ENCODE peak calls at places on chromosomes 6 and 20, in eight cellular contexts. I is head of caudate nucleus; X is ureter; D is HS-27A; E is tibial nerve; L is ELF-1; G is activated CD8-positive, alpha-beta T cell treated with anti-CD3 and anti-CD28 coated beads, Interleukin-2, amount 10 ng/mL, durations not matched to agents 7 days and 5 days; A is OCI-LY7. F is an unnamed sample.

GRCh38 chr20:32227316-32227715 is 19.6 kb downstream of the POFUT1 start:
- DNase-seq in E (no peak), L (no peak), X (no peak), D (no peak), G (no peak), I (no peak), A (no peak), F (no peak)

GRCh38 chr20:4550740-4551139 is 171.0 kb upstream of the PRND start:
- DNase-seq in G (no peak), L (no peak), X (no peak), D (peak; percentile 46), I (no peak), E (no peak), A (no peak), F (no peak)

GRCh38 chr20:5448449-5449118 is 131.8 kb upstream of the PROKR2 start:
- DNase-seq in G (peak; percentile 68), D (no peak), L (peak; percentile 73), A (peak; percentile 57), I (peak; percentile 60), E (peak; percentile 21), X (peak; percentile 56), F (peak; percentile 81)

GRCh38 chr6:28747631-28748157 is 176.1 kb downstream of the TRIM27 start:
- DNase-seq in A (no peak), X (no peak), L (peak; percentile 92), G (no peak), I (no peak), D (peak; percentile 52), E (no peak), F (peak; percentile 55)

GRCh38 chr6:130955755-130956154 is 107.3 kb downstream of the EPB41L2 start:
- DNase-seq in E (no peak), A (no peak), I (no peak), X (no peak), G (no peak), D (no peak), L (no peak), F (no peak)

GRCh38 chr6:151389640-151390275 is 1.6 kb downstream of the ZBTB2 start:
- DNase-seq in D (peak; percentile 56), G (no peak), E (peak; percentile 68), X (peak; percentile 80), L (peak; percentile 88), A (peak; percentile 65), I (peak; percentile 62), F (peak; percentile 76)

GRCh38 chr20:8901237-8902025 is 167.5 kb upstream of the PLCB4 start:
- DNase-seq in E (no peak), D (no peak), G (no peak), A (no peak), L (no peak), X (peak; percentile 46), I (no peak), F (no peak)

GRCh38 chr20:47665221-47665991 is 119.9 kb downstream of the SULF2 start:
- DNase-seq in I (no peak), G (no peak), X (peak; percentile 84), A (no peak), D (no peak), E (no peak), L (peak; percentile 84), F (no peak)

GRCh38 chr20:18133962-18134361 is 3.7 kb upstream of the KAT14 start:
- DNase-seq in X (no peak), L (no peak), I (no peak), G (no peak), E (no peak), D (no peak), A (no peak), F (no peak)

GRCh38 chr6:89221971-89222887 is 5.1 kb upstream of the GABRR1 start:
- DNase-seq in D (no peak), X (no peak), A (no peak), I (no peak), E (no peak), G (no peak), L (no peak), F (no peak)

GRCh38 chr6:159929819-159930218 is 39.0 kb downstream of the MAS1 start:
- DNase-seq in I (no peak), D (no peak), L (no peak), A (no peak), X (peak; percentile 62), E (no peak), G (no peak), F (no peak)

GRCh38 chr6:141359953-141360352 is 772.8 kb upstream of the GJE1 start:
- DNase-seq in I (peak; percentile 57), L (no peak), D (no peak), G (no peak), A (no peak), X (no peak), E (no peak), F (no peak)

GRCh38 chr20:34834459-34834893 is 9.0 kb upstream of the NCOA6 start:
- DNase-seq in G (no peak), D (peak; percentile 14), A (peak; percentile 67), I (no peak), X (no peak), L (no peak), E (no peak), F (peak; percentile 85)

GRCh38 chr6:11586574-11586973 is 49.0 kb downstream of the TMEM170B start:
- DNase-seq in E (no peak), I (no peak), D (peak; percentile 72), L (peak; percentile 35), G (no peak), A (no peak), X (no peak), F (no peak)

GRCh38 chr6:17115251-17116089 is 13.6 kb downstream of the STMND1 start:
- DNase-seq in X (no peak), G (no peak), I (no peak), L (no peak), D (peak; percentile 90), E (no peak), A (no peak), F (no peak)

GRCh38 chr20:57621426-57622200 is 1.4 kb upstream of the ZBP1 start:
- DNase-seq in X (no peak), D (no peak), G (peak; percentile 20), I (no peak), L (no peak), A (no peak), E (no peak), F (no peak)

GRCh38 chr6:154352898-154353585 is 3.6 kb downstream of the IPCEF1 start:
- DNase-seq in A (no peak), E (no peak), G (no peak), X (no peak), I (no peak), L (no peak), D (no peak), F (no peak)

GRCh38 chr6:45538636-45539035 is 160.9 kb upstream of the SUPT3H start:
- DNase-seq in A (no peak), L (no peak), D (no peak), E (peak; percentile 76), G (no peak), X (no peak), I (no peak), F (no peak)

GRCh38 chr20:36728986-36729385 is 16.9 kb downstream of the NDRG3 start:
- DNase-seq in I (no peak), E (no peak), X (no peak), A (peak; percentile 25), D (no peak), L (peak; percentile 17), G (peak; percentile 36), F (peak; percentile 54)

GRCh38 chr20:946826-947225 is 30.7 kb upstream of the ANGPT4 start:
- DNase-seq in I (no peak), A (no peak), E (no peak), D (no peak), G (no peak), L (no peak), X (no peak), F (no peak)

GRCh38 chr20:52160805-52161204 is 30.8 kb downstream of the ZFP64 start:
- DNase-seq in I (no peak), D (no peak), A (no peak), X (no peak), G (no peak), E (no peak), L (no peak), F (no peak)

GRCh38 chr6:82248233-82248735 is 740 bp upstream of the IBTK start:
- DNase-seq in A (no peak), I (no peak), X (no peak), L (no peak), E (no peak), G (no peak), D (no peak), F (no peak)

GRCh38 chr20:41047279-41047974 is 18.8 kb downstream of the TOP1 start:
- DNase-seq in L (peak; percentile 26), I (no peak), E (no peak), D (no peak), X (no peak), A (peak; percentile 35), G (no peak), F (peak; percentile 60)

GRCh38 chr6:16901777-16902176 is 140.5 kb upstream of the ATXN1 start:
- DNase-seq in A (no peak), L (no peak), G (no peak), E (peak; percentile 38), I (no peak), D (peak; percentile 12), X (peak; percentile 64), F (no peak)

GRCh38 chr20:53580376-53581111 is 13.1 kb downstream of the ZNF217 start:
- DNase-seq in A (no peak), I (no peak), X (no peak), G (no peak), L (no peak), D (no peak), E (no peak), F (no peak)

GRCh38 chr20:35277127-35277526 is 795 bp downstream of the MMP24OS start:
- DNase-seq in D (no peak), E (no peak), X (no peak), I (no peak), A (no peak), L (no peak), G (no peak), F (no peak)

GRCh38 chr20:17976305-17976704 is 7.5 kb downstream of the MGME1 start:
- DNase-seq in X (no peak), G (no peak), E (no peak), A (no peak), D (no peak), L (no peak), I (no peak), F (no peak)

GRCh38 chr6:35728663-35729348 is 8.0 kb upstream of the ARMC12 start:
- DNase-seq in D (no peak), A (peak; percentile 85), X (peak; percentile 67), G (peak; percentile 57), I (peak; percentile 31), L (peak; percentile 27), E (no peak), F (peak; percentile 56)

GRCh38 chr20:33239979-33240736 is 4.4 kb downstream of the BPIFA1 start:
- DNase-seq in X (no peak), E (no peak), L (no peak), D (no peak), A (no peak), I (no peak), G (no peak), F (no peak)

GRCh38 chr20:16617056-16617455 is 43.8 kb upstream of the KIF16B start:
- DNase-seq in E (no peak), D (no peak), L (no peak), A (no peak), X (no peak), G (no peak), I (no peak), F (no peak)

GRCh38 chr6:1544603-1545002 is 65.1 kb upstream of the FOXC1 start:
- DNase-seq in I (no peak), L (no peak), E (no peak), A (no peak), X (no peak), G (no peak), D (no peak), F (no peak)

GRCh38 chr6:13357551-13358075 is 29.3 kb upstream of the TBC1D7 start:
- DNase-seq in A (no peak), D (no peak), L (peak; percentile 43), E (no peak), G (no peak), X (no peak), I (peak; percentile 80), F (peak; percentile 58)

GRCh38 chr20:54078296-54078695 is 7.9 kb upstream of the BCAS1 start:
- DNase-seq in D (no peak), L (no peak), X (no peak), A (peak; percentile 82), E (no peak), I (no peak), G (peak; percentile 69), F (no peak)

GRCh38 chr6:40957616-40958492 is 81.2 kb downstream of the UNC5CL start:
- DNase-seq in L (no peak), X (no peak), I (no peak), A (no peak), G (no peak), D (peak; percentile 62), E (no peak), F (no peak)